ENCODE peak calls at places on chromosomes 6 and 20, in five cellular contexts. One of them, this sample, is unnamed.

GRCh38 chr6:86961432-86962200 is 24.3 kb downstream of the HTR1E start:
- DNase-seq in lower lobe of right lung: no peak
- DNase-seq in GM20000: no peak
- DNase-seq in DMS79 treated with DMSO at 0.1 percent for 48 hours: no peak
- DNase-seq in colonic mucosa: no peak
- DNase-seq in this sample: no peak

GRCh38 chr6:12112540-12113189 is 100.6 kb downstream of the HIVEP1 start:
- DNase-seq in colonic mucosa: no peak
- DNase-seq in GM20000: peak
- DNase-seq in DMS79 treated with DMSO at 0.1 percent for 48 hours: no peak
- DNase-seq in lower lobe of right lung: no peak
- DNase-seq in this sample: no peak

GRCh38 chr20:58651823-58652605 is 931 bp downstream of the STX16 start:
- DNase-seq in GM20000: peak
- DNase-seq in DMS79 treated with DMSO at 0.1 percent for 48 hours: peak
- DNase-seq in colonic mucosa: peak
- DNase-seq in lower lobe of right lung: peak
- DNase-seq in this sample: peak

GRCh38 chr6:56755040-56755439 is 112.4 kb upstream of the DST start:
- DNase-seq in GM20000: no peak
- DNase-seq in DMS79 treated with DMSO at 0.1 percent for 48 hours: no peak
- DNase-seq in lower lobe of right lung: no peak
- DNase-seq in colonic mucosa: no peak
- DNase-seq in this sample: no peak

GRCh38 chr20:32134026-32134425 is 24.5 kb downstream of the TM9SF4 start:
- DNase-seq in colonic mucosa: no peak
- DNase-seq in GM20000: no peak
- DNase-seq in DMS79 treated with DMSO at 0.1 percent for 48 hours: no peak
- DNase-seq in lower lobe of right lung: no peak
- DNase-seq in this sample: no peak

GRCh38 chr20:63315982-63316491 is 23.1 kb downstream of the COL20A1 start:
- DNase-seq in lower lobe of right lung: peak
- DNase-seq in colonic mucosa: no peak
- DNase-seq in GM20000: no peak
- DNase-seq in DMS79 treated with DMSO at 0.1 percent for 48 hours: no peak
- DNase-seq in this sample: no peak

GRCh38 chr20:4171538-4172116 is 156.3 kb upstream of the RNF24 start:
- DNase-seq in colonic mucosa: no peak
- DNase-seq in lower lobe of right lung: no peak
- DNase-seq in DMS79 treated with DMSO at 0.1 percent for 48 hours: no peak
- DNase-seq in GM20000: no peak
- DNase-seq in this sample: no peak

GRCh38 chr6:24357336-24358218 is at the start of gene DCDC2:
- DNase-seq in lower lobe of right lung: peak
- DNase-seq in GM20000: peak
- DNase-seq in DMS79 treated with DMSO at 0.1 percent for 48 hours: peak
- DNase-seq in colonic mucosa: peak
- DNase-seq in this sample: no peak

GRCh38 chr6:35731414-35731735 is 5.5 kb upstream of the ARMC12 start:
- DNase-seq in GM20000: peak
- DNase-seq in lower lobe of right lung: peak
- DNase-seq in colonic mucosa: peak
- DNase-seq in DMS79 treated with DMSO at 0.1 percent for 48 hours: peak
- DNase-seq in this sample: peak

GRCh38 chr20:37954626-37955025 is 51.7 kb downstream of the VSTM2L start:
- DNase-seq in colonic mucosa: peak
- DNase-seq in GM20000: no peak
- DNase-seq in lower lobe of right lung: no peak
- DNase-seq in DMS79 treated with DMSO at 0.1 percent for 48 hours: no peak
- DNase-seq in this sample: no peak

GRCh38 chr20:59148713-59149493 is 14.7 kb upstream of the ZNF831 start:
- DNase-seq in GM20000: no peak
- DNase-seq in lower lobe of right lung: no peak
- DNase-seq in colonic mucosa: no peak
- DNase-seq in DMS79 treated with DMSO at 0.1 percent for 48 hours: no peak
- DNase-seq in this sample: no peak

GRCh38 chr6:157528931-157529653 is 148.1 kb downstream of the ZDHHC14 start:
- DNase-seq in DMS79 treated with DMSO at 0.1 percent for 48 hours: no peak
- DNase-seq in lower lobe of right lung: no peak
- DNase-seq in colonic mucosa: no peak
- DNase-seq in GM20000: no peak
- DNase-seq in this sample: no peak